ENCODE peak calls at places on chromosomes 6 and 20, in seven cellular contexts. One of them, this sample, is unnamed.

GRCh38 chr6:38984723-38985122 is 63.9 kb upstream of the GLP1R start:
- DNase-seq in heart left ventricle: no peak
- DNase-seq in lower lobe of right lung: no peak
- DNase-seq in left ventricle myocardium inferior: no peak
- DNase-seq in H1: no peak
- DNase-seq in thoracic aorta: no peak
- DNase-seq in right cardiac atrium: no peak
- DNase-seq in this sample: no peak

GRCh38 chr6:132569170-132569569 is 952 bp upstream of the TAAR6 start:
- DNase-seq in lower lobe of right lung: no peak
- DNase-seq in thoracic aorta: no peak
- DNase-seq in right cardiac atrium: no peak
- DNase-seq in left ventricle myocardium inferior: no peak
- DNase-seq in heart left ventricle: no peak
- DNase-seq in H1: no peak
- DNase-seq in this sample: no peak

GRCh38 chr6:28543671-28544131 is 18.0 kb downstream of the GPX5 start:
- DNase-seq in right cardiac atrium: peak; percentile 55
- DNase-seq in lower lobe of right lung: no peak
- DNase-seq in H1: no peak
- DNase-seq in thoracic aorta: no peak
- DNase-seq in heart left ventricle: no peak
- DNase-seq in left ventricle myocardium inferior: no peak
- DNase-seq in this sample: peak; percentile 23

GRCh38 chr6:111604259-111605099 is 1.2 kb downstream of the TRAF3IP2 start:
- DNase-seq in heart left ventricle: peak; percentile 74
- DNase-seq in thoracic aorta: peak; percentile 51
- DNase-seq in right cardiac atrium: peak; percentile 85
- DNase-seq in lower lobe of right lung: no peak
- DNase-seq in left ventricle myocardium inferior: peak; percentile 76
- DNase-seq in H1: no peak
- DNase-seq in this sample: peak; percentile 62

GRCh38 chr6:52877786-52878185 is 31.7 kb downstream of the GSTA3 start:
- DNase-seq in heart left ventricle: no peak
- DNase-seq in lower lobe of right lung: no peak
- DNase-seq in thoracic aorta: no peak
- DNase-seq in left ventricle myocardium inferior: no peak
- DNase-seq in H1: no peak
- DNase-seq in right cardiac atrium: no peak
- DNase-seq in this sample: no peak

GRCh38 chr6:152160346-152160745 is 352.9 kb downstream of the ESR1 start:
- DNase-seq in heart left ventricle: no peak
- DNase-seq in thoracic aorta: no peak
- DNase-seq in lower lobe of right lung: no peak
- DNase-seq in left ventricle myocardium inferior: no peak
- DNase-seq in H1: no peak
- DNase-seq in right cardiac atrium: no peak
- DNase-seq in this sample: no peak

GRCh38 chr20:19211252-19211651 is 1.2 kb upstream of the SLC24A3 start:
- DNase-seq in thoracic aorta: no peak
- DNase-seq in right cardiac atrium: no peak
- DNase-seq in heart left ventricle: no peak
- DNase-seq in lower lobe of right lung: no peak
- DNase-seq in left ventricle myocardium inferior: no peak
- DNase-seq in H1: no peak
- DNase-seq in this sample: no peak

GRCh38 chr6:160042014-160042773 is 73.3 kb downstream of the IGF2R start:
- DNase-seq in right cardiac atrium: peak; percentile 27
- DNase-seq in left ventricle myocardium inferior: no peak
- DNase-seq in thoracic aorta: no peak
- DNase-seq in lower lobe of right lung: no peak
- DNase-seq in H1: no peak
- DNase-seq in heart left ventricle: no peak
- DNase-seq in this sample: no peak

GRCh38 chr20:4883546-4883945 is 117.8 kb downstream of the SLC23A2 start:
- DNase-seq in lower lobe of right lung: no peak
- DNase-seq in H1: no peak
- DNase-seq in thoracic aorta: no peak
- DNase-seq in left ventricle myocardium inferior: no peak
- DNase-seq in right cardiac atrium: no peak
- DNase-seq in heart left ventricle: no peak
- DNase-seq in this sample: no peak

GRCh38 chr6:36853325-36853724 is 14.1 kb upstream of the CPNE5 start:
- DNase-seq in heart left ventricle: no peak
- DNase-seq in left ventricle myocardium inferior: no peak
- DNase-seq in H1: no peak
- DNase-seq in thoracic aorta: peak; percentile 53
- DNase-seq in right cardiac atrium: no peak
- DNase-seq in lower lobe of right lung: no peak
- DNase-seq in this sample: no peak

GRCh38 chr20:12970372-12970821 is 38.4 kb upstream of the SPTLC3 start:
- DNase-seq in heart left ventricle: no peak
- DNase-seq in lower lobe of right lung: no peak
- DNase-seq in H1: no peak
- DNase-seq in right cardiac atrium: no peak
- DNase-seq in left ventricle myocardium inferior: no peak
- DNase-seq in thoracic aorta: no peak
- DNase-seq in this sample: peak; percentile 14

GRCh38 chr6:52369234-52369633 is 7.3 kb downstream of the PAQR8 start:
- DNase-seq in heart left ventricle: no peak
- DNase-seq in thoracic aorta: no peak
- DNase-seq in lower lobe of right lung: no peak
- DNase-seq in left ventricle myocardium inferior: no peak
- DNase-seq in H1: no peak
- DNase-seq in right cardiac atrium: no peak
- DNase-seq in this sample: no peak

GRCh38 chr6:115819506-115819905 is 241.2 kb downstream of the FRK start:
- DNase-seq in lower lobe of right lung: no peak
- DNase-seq in heart left ventricle: no peak
- DNase-seq in left ventricle myocardium inferior: no peak
- DNase-seq in thoracic aorta: no peak
- DNase-seq in right cardiac atrium: no peak
- DNase-seq in H1: no peak
- DNase-seq in this sample: no peak

GRCh38 chr6:26233608-26234420 is 131.2 kb upstream of the BTN3A2 start:
- DNase-seq in lower lobe of right lung: peak; percentile 74
- DNase-seq in thoracic aorta: no peak
- DNase-seq in H1: no peak
- DNase-seq in heart left ventricle: peak; percentile 39
- DNase-seq in right cardiac atrium: peak; percentile 68
- DNase-seq in left ventricle myocardium inferior: no peak
- DNase-seq in this sample: peak; percentile 71

GRCh38 chr6:116268589-116269293 is 11.0 kb downstream of the TSPYL1 start:
- DNase-seq in thoracic aorta: no peak
- DNase-seq in right cardiac atrium: no peak
- DNase-seq in left ventricle myocardium inferior: no peak
- DNase-seq in heart left ventricle: no peak
- DNase-seq in H1: no peak
- DNase-seq in lower lobe of right lung: no peak
- DNase-seq in this sample: no peak

GRCh38 chr20:61922936-61923335 is 142.7 kb downstream of the TAF4 start:
- DNase-seq in right cardiac atrium: no peak
- DNase-seq in left ventricle myocardium inferior: no peak
- DNase-seq in thoracic aorta: no peak
- DNase-seq in lower lobe of right lung: peak; percentile 23
- DNase-seq in heart left ventricle: no peak
- DNase-seq in H1: no peak
- DNase-seq in this sample: no peak

GRCh38 chr20:16095241-16095640 is 478.0 kb downstream of the KIF16B start:
- DNase-seq in lower lobe of right lung: no peak
- DNase-seq in H1: no peak
- DNase-seq in heart left ventricle: no peak
- DNase-seq in thoracic aorta: no peak
- DNase-seq in right cardiac atrium: no peak
- DNase-seq in left ventricle myocardium inferior: no peak
- DNase-seq in this sample: no peak

GRCh38 chr6:42138190-42138589 is 4.2 kb downstream of the C6orf132 start:
- DNase-seq in heart left ventricle: no peak
- DNase-seq in lower lobe of right lung: no peak
- DNase-seq in right cardiac atrium: no peak
- DNase-seq in H1: no peak
- DNase-seq in left ventricle myocardium inferior: no peak
- DNase-seq in thoracic aorta: no peak
- DNase-seq in this sample: no peak

GRCh38 chr6:42137192-42137753 is 5.1 kb downstream of the C6orf132 start:
- DNase-seq in H1: no peak
- DNase-seq in heart left ventricle: no peak
- DNase-seq in thoracic aorta: no peak
- DNase-seq in right cardiac atrium: no peak
- DNase-seq in lower lobe of right lung: no peak
- DNase-seq in left ventricle myocardium inferior: no peak
- DNase-seq in this sample: no peak

GRCh38 chr6:42135722-42136121 is 6.7 kb downstream of the C6orf132 start:
- DNase-seq in left ventricle myocardium inferior: no peak
- DNase-seq in lower lobe of right lung: no peak
- DNase-seq in H1: no peak
- DNase-seq in thoracic aorta: no peak
- DNase-seq in right cardiac atrium: no peak
- DNase-seq in heart left ventricle: no peak
- DNase-seq in this sample: no peak

GRCh38 chr6:42135161-42135560 is 7.3 kb downstream of the C6orf132 start:
- DNase-seq in left ventricle myocardium inferior: no peak
- DNase-seq in H1: no peak
- DNase-seq in right cardiac atrium: no peak
- DNase-seq in thoracic aorta: no peak
- DNase-seq in heart left ventricle: no peak
- DNase-seq in lower lobe of right lung: no peak
- DNase-seq in this sample: no peak

DNA sequence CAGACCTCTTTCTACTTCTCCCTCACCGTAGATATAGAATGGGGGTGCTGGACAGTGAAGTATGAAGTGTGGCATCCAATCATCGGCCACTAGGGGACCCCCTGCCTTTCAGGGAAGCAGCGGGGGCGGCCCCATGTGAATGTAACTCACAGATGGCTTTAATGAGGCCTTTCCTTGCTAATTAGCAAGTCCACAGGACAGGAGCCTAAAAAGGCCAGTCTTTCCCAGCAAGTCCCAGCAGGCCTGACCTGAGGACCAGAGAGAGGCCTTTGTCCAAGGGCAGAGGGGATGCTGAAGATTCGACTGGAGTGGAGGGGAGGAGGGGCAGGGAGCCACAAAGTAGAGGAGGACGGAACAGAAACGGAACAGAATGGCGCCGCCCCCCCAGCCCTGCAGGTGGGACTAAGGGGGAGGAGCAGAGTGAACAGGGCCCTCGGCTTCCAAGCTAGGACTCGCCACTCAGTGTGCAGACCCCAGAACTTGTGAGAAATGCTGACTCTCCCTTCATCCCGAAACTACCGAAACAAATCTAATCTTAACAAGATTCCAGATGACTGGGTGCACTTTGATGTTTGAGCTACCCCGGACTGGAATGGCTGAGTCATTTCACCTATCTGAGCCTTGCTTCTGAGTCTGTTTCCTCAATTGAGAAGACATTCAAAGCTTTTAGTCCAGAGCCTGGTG is 5.8 kb downstream of the C6orf132 start:
- DNase-seq in right cardiac atrium: no peak
- DNase-seq in thoracic aorta: no peak
- DNase-seq in left ventricle myocardium inferior: no peak
- DNase-seq in lower lobe of right lung: no peak
- DNase-seq in H1: peak; percentile 86
- DNase-seq in heart left ventricle: no peak
- DNase-seq in this sample: peak; percentile 23
- H3K27ac ChIP-seq in right cardiac atrium: no peak overlapping the region
- H3K27ac ChIP-seq in thoracic aorta: no peak overlapping the region
- H3K27ac ChIP-seq in left ventricle myocardium inferior: no peak overlapping the region
- H3K27ac ChIP-seq in lower lobe of right lung: peak overlapping the region; percentile 46
- H3K27ac ChIP-seq in H1: peak overlapping the region; percentile 88
- H3K27ac ChIP-seq in heart left ventricle: no peak overlapping the region
- H3K27ac ChIP-seq in this sample: no peak overlapping the region

GRCh38 chr20:35437599-35437998 is 429 bp downstream of the GDF5 start:
- DNase-seq in left ventricle myocardium inferior: no peak
- DNase-seq in lower lobe of right lung: no peak
- DNase-seq in thoracic aorta: no peak
- DNase-seq in heart left ventricle: no peak
- DNase-seq in H1: no peak
- DNase-seq in right cardiac atrium: no peak
- DNase-seq in this sample: no peak

GRCh38 chr20:35444226-35444625 is 6.2 kb upstream of the GDF5 start:
- DNase-seq in thoracic aorta: no peak
- DNase-seq in H1: no peak
- DNase-seq in lower lobe of right lung: no peak
- DNase-seq in heart left ventricle: no peak
- DNase-seq in left ventricle myocardium inferior: no peak
- DNase-seq in right cardiac atrium: no peak
- DNase-seq in this sample: no peak

GRCh38 chr20:35446356-35447078 is 8.5 kb upstream of the GDF5 start:
- DNase-seq in H1: no peak
- DNase-seq in right cardiac atrium: no peak
- DNase-seq in thoracic aorta: no peak
- DNase-seq in left ventricle myocardium inferior: no peak
- DNase-seq in heart left ventricle: no peak
- DNase-seq in lower lobe of right lung: no peak
- DNase-seq in this sample: no peak

GRCh38 chr20:35447082-35447789 is 8.2 kb upstream of the CEP250 start:
- DNase-seq in thoracic aorta: peak; percentile 28
- DNase-seq in left ventricle myocardium inferior: peak; percentile 86
- DNase-seq in heart left ventricle: peak; percentile 81
- DNase-seq in lower lobe of right lung: peak; percentile 90
- DNase-seq in right cardiac atrium: peak; percentile 92
- DNase-seq in H1: peak; percentile 69
- DNase-seq in this sample: peak; percentile 83

GRCh38 chr20:35443003-35443402 is 5.0 kb upstream of the GDF5 start:
- DNase-seq in left ventricle myocardium inferior: no peak
- DNase-seq in H1: no peak
- DNase-seq in right cardiac atrium: no peak
- DNase-seq in thoracic aorta: no peak
- DNase-seq in lower lobe of right lung: no peak
- DNase-seq in heart left ventricle: no peak
- DNase-seq in this sample: no peak
- H3K27ac ChIP-seq in left ventricle myocardium inferior: no peak overlapping the region
- H3K27ac ChIP-seq in H1: no peak overlapping the region
- H3K27ac ChIP-seq in right cardiac atrium: no peak overlapping the region
- H3K27ac ChIP-seq in thoracic aorta: no peak overlapping the region
- H3K27ac ChIP-seq in lower lobe of right lung: no peak overlapping the region
- H3K27ac ChIP-seq in heart left ventricle: no peak overlapping the region
- H3K27ac ChIP-seq in this sample: no peak overlapping the region

DNA sequence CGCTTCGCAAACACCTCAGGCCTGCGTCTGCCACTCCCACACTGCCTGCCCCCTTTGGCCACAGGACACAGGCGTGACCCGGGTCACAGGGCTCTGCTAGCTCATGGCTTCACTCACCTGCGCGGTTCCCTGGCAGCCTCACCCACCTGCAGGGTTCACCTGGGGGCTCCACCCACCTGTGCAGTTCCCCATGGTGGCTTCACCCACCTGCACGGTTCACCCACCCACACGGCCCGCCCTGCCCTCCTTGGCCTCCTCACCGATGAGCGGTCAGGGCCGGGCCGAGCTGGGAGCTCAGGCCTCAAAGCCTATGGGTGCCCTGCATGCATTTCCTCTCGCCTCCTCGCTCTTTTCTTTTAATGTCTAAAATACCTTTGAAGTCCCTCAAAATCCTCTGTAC is 54.7 kb downstream of the SMOC2 start:
- DNase-seq in thoracic aorta: no peak
- DNase-seq in right cardiac atrium: peak; percentile 45
- DNase-seq in lower lobe of right lung: no peak
- DNase-seq in heart left ventricle: no peak
- DNase-seq in left ventricle myocardium inferior: no peak
- DNase-seq in H1: no peak
- DNase-seq in this sample: no peak
- H3K27ac ChIP-seq in thoracic aorta: no peak overlapping the region
- H3K27ac ChIP-seq in right cardiac atrium: no peak overlapping the region
- H3K27ac ChIP-seq in lower lobe of right lung: no peak overlapping the region
- H3K27ac ChIP-seq in heart left ventricle: no peak overlapping the region
- H3K27ac ChIP-seq in left ventricle myocardium inferior: no peak overlapping the region
- H3K27ac ChIP-seq in H1: no peak overlapping the region
- H3K27ac ChIP-seq in this sample: no peak overlapping the region

GRCh38 chr6:30778001-30778400 is 33.7 kb upstream of the IER3 start:
- DNase-seq in right cardiac atrium: no peak
- DNase-seq in lower lobe of right lung: no peak
- DNase-seq in H1: no peak
- DNase-seq in heart left ventricle: no peak
- DNase-seq in thoracic aorta: no peak
- DNase-seq in left ventricle myocardium inferior: no peak
- DNase-seq in this sample: no peak
- H3K27ac ChIP-seq in right cardiac atrium: peak overlapping the region; percentile 96
- H3K27ac ChIP-seq in lower lobe of right lung: peak overlapping the region; percentile 77
- H3K27ac ChIP-seq in H1: no peak overlapping the region
- H3K27ac ChIP-seq in heart left ventricle: peak overlapping the region; percentile 92
- H3K27ac ChIP-seq in thoracic aorta: peak overlapping the region; percentile 95
- H3K27ac ChIP-seq in left ventricle myocardium inferior: peak overlapping the region; percentile 96
- H3K27ac ChIP-seq in this sample: peak overlapping the region; percentile 84

This sample was measured in thyroid gland.